ENCODE peak calls at places on chromosomes 5 and 9, in four cellular contexts. R is A673, N is A172, Q is dermis microvascular lymphatic vessel endothelial cell. U is an unnamed sample.
A peak's percentile ranks its signal among the peaks of the same experiment; 100 is the strongest.

GRCh38 chr5:37214550-37214949 is 34.6 kb downstream of the CPLANE1 start:
- DNase-seq in N (no peak), Q (no peak), R (no peak), U (no peak)

GRCh38 chr5:945691-946541 is 53.2 kb downstream of the TRIP13 start:
- DNase-seq in N (no peak), Q (no peak), R (no peak), U (no peak)

GRCh38 chr5:32068561-32068960 is 105.6 kb downstream of the GOLPH3 start:
- DNase-seq in R (no peak), N (no peak), Q (peak; percentile 29), U (no peak)

GRCh38 chr5:1110260-1110929 is 1.5 kb downstream of the SLC12A7 start:
- DNase-seq in N (no peak), Q (no peak), R (no peak), U (no peak)

GRCh38 chr5:43680286-43680685 is 77.3 kb downstream of the NNT start:
- DNase-seq in Q (no peak), R (peak; percentile 33), N (no peak), U (no peak)

GRCh38 chr9:94950733-94951590 is 224.5 kb downstream of the AOPEP start:
- DNase-seq in N (peak; percentile 57), Q (peak; percentile 65), R (no peak), U (no peak)

GRCh38 chr5:63262191-63262981 is 683.8 kb downstream of the LRRC70 start:
- DNase-seq in N (peak; percentile 19), Q (peak; percentile 48), R (peak; percentile 47), U (peak; percentile 19)

GRCh38 chr5:153807796-153808195 is 230.9 kb downstream of the FAM114A2 start:
- DNase-seq in R (no peak), N (no peak), Q (no peak), U (no peak)

GRCh38 chr9:117224676-117225075 is 190.2 kb downstream of the ASTN2 start:
- DNase-seq in Q (no peak), N (no peak), R (no peak), U (no peak)

GRCh38 chr9:98075332-98075805 is 18.8 kb downstream of the NANS start:
- DNase-seq in R (peak; percentile 63), N (peak; percentile 97), Q (no peak), U (no peak)

GRCh38 chr9:13770956-13771355 is 491.5 kb upstream of the MPDZ start:
- DNase-seq in N (no peak), Q (no peak), R (no peak), U (no peak)

GRCh38 chr5:150672237-150672883 is 11.3 kb downstream of the MYOZ3 start:
- DNase-seq in R (peak; percentile 52), Q (peak; percentile 27), N (no peak), U (no peak)

U was measured in LoVo.